ENCODE peak calls at places on chromosomes 11 and 22, in five cellular contexts. A is left ventricle myocardium inferior, R is sigmoid colon, G is fibroblast of lung, H is pancreas. C is an unnamed sample.

GRCh38 chr22:44570476-44571445 is 72.7 kb upstream of the RTL6 start:
- DNase-seq in A (no peak), R (peak), G (no peak), H (no peak), C (peak)

GRCh38 chr22:23119492-23120414 is 22.0 kb downstream of the RSPH14 start:
- DNase-seq in A (no peak), R (no peak), G (no peak), H (no peak), C (peak)

GRCh38 chr11:86489442-86489841 is 114.8 kb downstream of the CCDC81 start:
- DNase-seq in A (no peak), R (no peak), G (no peak), H (no peak), C (no peak)

GRCh38 chr22:37501610-37502341 is 15.6 kb upstream of the MFNG start:
- DNase-seq in A (peak), R (no peak), G (peak), H (peak), C (no peak)

GRCh38 chr11:107265591-107265990 is 192.0 kb downstream of the CWF19L2 start:
- DNase-seq in A (no peak), R (no peak), G (no peak), H (no peak), C (no peak)

GRCh38 chr11:12478743-12479142 is 101.4 kb downstream of the PARVA start:
- DNase-seq in A (no peak), R (no peak), G (peak), H (no peak), C (no peak)

GRCh38 chr22:36351921-36352774 is 35.6 kb downstream of the MYH9 start:
- DNase-seq in A (no peak), R (no peak), G (peak), H (no peak), C (peak)

GRCh38 chr11:117823941-117824420 is 563 bp downstream of the FXYD2 start:
- DNase-seq in A (peak), R (peak), G (peak), H (peak), C (no peak)

GRCh38 chr11:98564881-98565280 is 455.9 kb upstream of the CNTN5 start:
- DNase-seq in A (no peak), R (no peak), G (peak), H (no peak), C (no peak)

GRCh38 chr11:111730871-111731591 is 35.2 kb downstream of the PPP2R1B start:
- DNase-seq in A (peak), R (peak), G (peak), H (peak), C (no peak)

DNA sequence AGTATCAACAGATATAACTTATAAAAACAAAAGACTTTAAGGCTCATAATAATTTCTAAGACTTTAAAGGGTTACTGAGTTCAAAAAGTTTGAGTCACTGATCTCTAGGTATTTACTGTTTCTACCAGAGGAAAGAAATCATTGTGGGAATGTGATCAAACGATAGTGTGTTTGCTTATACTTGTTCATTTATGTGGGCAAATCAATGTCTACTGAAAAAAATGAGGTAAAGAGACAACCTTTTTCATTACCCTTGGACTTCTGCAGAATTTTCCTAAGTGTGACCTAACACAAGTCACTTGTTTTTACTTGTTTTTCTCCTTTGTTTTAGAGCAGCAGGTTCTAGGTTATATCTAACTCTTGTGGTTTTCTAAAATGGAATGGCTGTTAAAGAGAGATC is 65.4 kb downstream of the PRR5L start:
- DNase-seq in A (no peak), R (no peak), G (peak), H (no peak), C (no peak)
- H3K4me3 ChIP-seq in A (peak), R (no peak), G (peak), H (no peak), C (no peak)

GRCh38 chr22:34639911-34640310 is 426.0 kb upstream of the ISX start:
- DNase-seq in A (no peak), R (no peak), G (no peak), H (no peak), C (no peak)

GRCh38 chr22:34645375-34645774 is 420.6 kb upstream of the ISX start:
- DNase-seq in A (no peak), R (no peak), G (no peak), H (no peak), C (no peak)
- TF ChIP-seq CTCF in A (no peak), R (no peak), G (no peak), H (no peak), C (no peak)

DNA sequence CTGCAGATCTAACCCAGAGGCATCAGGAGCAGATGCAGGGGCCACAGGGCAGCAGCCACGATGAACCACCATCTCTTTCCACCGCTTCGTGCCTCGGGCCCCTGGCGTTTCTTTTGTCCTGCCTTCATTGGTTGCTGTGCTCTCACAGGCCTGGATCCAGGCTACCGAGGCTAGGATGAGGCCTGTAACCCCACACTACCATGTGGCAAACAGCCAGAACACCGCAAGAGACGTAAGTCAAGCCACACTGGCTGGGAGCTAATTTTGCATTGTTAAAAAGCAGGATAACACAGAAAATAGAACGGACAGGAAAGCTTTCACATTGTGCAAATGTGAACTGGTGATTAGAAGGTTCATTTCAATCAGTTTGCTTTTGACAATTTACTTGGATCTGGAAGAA is 15.7 kb upstream of the ARFGAP3 start:
- DNase-seq in A (no peak), R (no peak), G (peak), H (no peak), C (no peak)
- H3K27ac ChIP-seq in A (peak), R (no peak), G (no peak), H (no peak), C (no peak)

GRCh38 chr22:39501644-39502108 is 414 bp upstream of the MIEF1 start:
- DNase-seq in A (no peak), R (no peak), G (no peak), H (no peak), C (no peak)

GRCh38 chr22:39502109-39502788 is at the start of gene MIEF1:
- DNase-seq in A (peak), R (peak), G (peak), H (peak), C (peak)

GRCh38 chr22:39504071-39504470 is 2.0 kb downstream of the MIEF1 start:
- DNase-seq in A (no peak), R (no peak), G (no peak), H (no peak), C (no peak)

GRCh38 chr22:39502789-39503464 is 837 bp downstream of the MIEF1 start:
- DNase-seq in A (no peak), R (no peak), G (no peak), H (no peak), C (no peak)

GRCh38 chr22:39503590-39503989 is 1.5 kb downstream of the MIEF1 start:
- DNase-seq in A (no peak), R (no peak), G (no peak), H (no peak), C (no peak)
- H3K4me3 ChIP-seq in A (peak), R (peak), G (peak), H (no peak), C (peak)

GRCh38 chr11:121426476-121427454 is 25.3 kb upstream of the SORL1 start:
- DNase-seq in A (peak), R (peak), G (no peak), H (no peak), C (peak)
- TF ChIP-seq CTCF in A (peak), R (no peak), G (no peak), H (no peak), C (no peak)

DNA sequence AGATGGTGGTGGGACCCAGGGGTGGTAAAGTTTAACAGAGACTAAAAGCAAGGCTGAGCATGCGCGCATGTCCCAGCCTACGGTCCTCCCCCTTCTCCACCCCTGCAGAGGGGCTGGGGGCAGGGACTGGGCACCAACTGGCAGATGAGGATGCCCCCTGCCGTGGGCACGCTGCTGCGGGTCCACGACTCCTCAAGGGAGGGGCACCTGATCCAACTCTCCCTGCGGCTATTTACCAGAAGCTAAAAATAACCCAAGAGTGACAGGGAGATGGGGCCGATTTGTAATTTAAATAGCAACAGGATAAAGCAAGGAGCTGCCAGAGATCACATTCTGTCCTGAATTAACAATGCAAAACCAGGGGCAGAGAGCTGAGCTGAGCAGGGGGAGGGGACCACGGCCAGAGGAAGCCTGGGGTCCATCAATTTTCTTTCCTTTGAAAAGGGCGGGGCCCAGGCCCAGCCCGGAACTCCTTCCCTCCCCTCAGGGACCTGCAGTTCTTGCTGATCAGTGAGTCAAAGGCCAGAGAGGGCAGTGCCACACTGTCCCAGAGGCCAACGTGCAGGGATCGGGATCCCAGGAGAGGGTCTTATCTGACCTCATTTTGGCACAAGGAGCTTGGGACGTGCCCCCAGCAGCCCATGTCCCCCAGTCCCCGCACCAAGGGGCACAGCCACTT is 8.1 kb upstream of the DGKZ start:
- DNase-seq in A (peak), R (no peak), G (no peak), H (no peak), C (no peak)
- H3K27ac ChIP-seq in A (peak), R (peak), G (no peak), H (no peak), C (peak)

GRCh38 chr11:1567721-1568100 is 4.4 kb downstream of the DUSP8 start:
- DNase-seq in A (no peak), R (no peak), G (no peak), H (no peak), C (no peak)

GRCh38 chr11:1567052-1567720 is 4.9 kb downstream of the DUSP8 start:
- DNase-seq in A (no peak), R (peak), G (no peak), H (no peak), C (peak)

GRCh38 chr11:1569251-1569780 is 2.8 kb downstream of the DUSP8 start:
- DNase-seq in A (no peak), R (no peak), G (no peak), H (no peak), C (peak)

GRCh38 chr11:1570001-1570453 is 2.0 kb downstream of the DUSP8 start:
- DNase-seq in A (no peak), R (peak), G (no peak), H (peak), C (peak)

DNA sequence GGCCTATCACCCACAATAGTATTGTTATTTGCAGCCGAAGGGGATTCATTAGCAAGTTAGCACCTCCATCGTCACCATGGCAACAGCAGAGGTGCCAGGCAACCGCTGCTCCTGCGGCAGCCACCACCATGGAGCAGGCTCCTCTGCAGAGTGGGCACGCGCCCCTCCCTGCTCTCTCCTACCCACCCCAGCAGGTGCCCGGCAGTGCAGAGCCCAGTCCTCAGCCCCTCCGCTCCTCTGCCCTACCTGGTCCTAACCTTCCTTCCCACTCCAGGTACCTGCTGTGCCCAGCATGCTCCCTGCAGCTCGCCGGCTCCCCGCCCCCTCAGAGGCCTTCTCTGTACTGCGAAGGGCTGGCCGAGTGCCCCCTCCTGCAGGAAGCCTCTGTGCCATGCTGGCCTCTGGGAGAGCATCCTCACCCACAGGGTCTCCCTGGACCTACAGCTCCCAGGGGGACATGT is 3.6 kb downstream of the DUSP8 start:
- DNase-seq in A (no peak), R (peak), G (no peak), H (peak), C (peak)
- H3K4me3 ChIP-seq in A (no peak), R (no peak), G (no peak), H (no peak), C (no peak)